ENCODE peak calls at places on chromosomes 6 and 20, in six cellular contexts. M is IMR-90, E is H9, F is H1, X is mesenchymal stem cell, L is neuronal stem cell. P is an unnamed sample.

GRCh38 chr6:7106752-7107577 is 796 bp upstream of the RREB1 start:
- DNase-seq in M (peak; percentile 16), E (peak; percentile 48), F (peak; percentile 70), X (no peak), L (no peak), P (peak; percentile 59)

GRCh38 chr6:33771342-33772113 is 17.4 kb downstream of the LEMD2 start:
- DNase-seq in M (peak; percentile 96), E (peak; percentile 92), F (peak; percentile 87), X (peak; percentile 96), L (peak; percentile 77), P (peak; percentile 87)

GRCh38 chr6:132282696-132283095 is 118.6 kb downstream of the MOXD1 start:
- DNase-seq in M (no peak), E (no peak), F (no peak), X (no peak), L (no peak), P (no peak)

GRCh38 chr20:38804682-38805501 is 605 bp upstream of the PPP1R16B start:
- DNase-seq in M (no peak), E (peak; percentile 66), F (no peak), X (no peak), L (peak; percentile 83), P (no peak)

GRCh38 chr6:168216139-168216538 is 103.4 kb downstream of the DACT2 start:
- DNase-seq in M (no peak), E (peak; percentile 55), F (no peak), X (no peak), L (peak; percentile 30), P (no peak)

GRCh38 chr20:19930461-19930860 is 86.7 kb upstream of the NAA20 start:
- DNase-seq in M (no peak), E (no peak), F (no peak), X (no peak), L (no peak), P (no peak)

GRCh38 chr6:56076033-56076432 is 171.3 kb downstream of the COL21A1 start:
- DNase-seq in M (no peak), E (no peak), F (no peak), X (no peak), L (no peak), P (peak; percentile 7)

GRCh38 chr6:20582586-20583446 is 48.6 kb downstream of the CDKAL1 start:
- DNase-seq in M (no peak), E (no peak), F (no peak), X (no peak), L (no peak), P (no peak)

GRCh38 chr6:36780517-36781210 is 58.6 kb downstream of the CPNE5 start:
- DNase-seq in M (no peak), E (no peak), F (no peak), X (no peak), L (no peak), P (no peak)

GRCh38 chr20:37406010-37406998 is 60.4 kb downstream of the SRC start:
- DNase-seq in M (peak; percentile 28), E (no peak), F (no peak), X (peak; percentile 21), L (no peak), P (peak; percentile 73)

GRCh38 chr6:111484655-111484974 is 1.6 kb upstream of the REV3L start:
- DNase-seq in M (peak; percentile 11), E (no peak), F (no peak), X (peak; percentile 30), L (no peak), P (no peak)

GRCh38 chr6:149140137-149140909 is 177.2 kb upstream of the TAB2 start:
- DNase-seq in M (no peak), E (no peak), F (no peak), X (no peak), L (no peak), P (peak; percentile 85)

GRCh38 chr6:42103218-42103617 is 39.2 kb downstream of the C6orf132 start:
- DNase-seq in M (no peak), E (no peak), F (no peak), X (no peak), L (no peak), P (no peak)

GRCh38 chr6:124677874-124678273 is 284.4 kb upstream of the RNF217 start:
- DNase-seq in M (no peak), E (no peak), F (no peak), X (no peak), L (no peak), P (no peak)

GRCh38 chr20:8246701-8247100 is 114.6 kb downstream of the PLCB1 start:
- DNase-seq in M (no peak), E (no peak), F (no peak), X (no peak), L (no peak), P (peak; percentile 77)

GRCh38 chr6:80939936-80940335 is 812.5 kb downstream of the TENT5A start:
- DNase-seq in M (no peak), E (no peak), F (no peak), X (peak; percentile 52), L (no peak), P (no peak)
- H3K14ac ChIP-seq in M (no peak overlapping the region), E (no peak overlapping the region), F (no peak overlapping the region), X (no peak overlapping the region), L (no peak overlapping the region), P (no peak overlapping the region)

DNA sequence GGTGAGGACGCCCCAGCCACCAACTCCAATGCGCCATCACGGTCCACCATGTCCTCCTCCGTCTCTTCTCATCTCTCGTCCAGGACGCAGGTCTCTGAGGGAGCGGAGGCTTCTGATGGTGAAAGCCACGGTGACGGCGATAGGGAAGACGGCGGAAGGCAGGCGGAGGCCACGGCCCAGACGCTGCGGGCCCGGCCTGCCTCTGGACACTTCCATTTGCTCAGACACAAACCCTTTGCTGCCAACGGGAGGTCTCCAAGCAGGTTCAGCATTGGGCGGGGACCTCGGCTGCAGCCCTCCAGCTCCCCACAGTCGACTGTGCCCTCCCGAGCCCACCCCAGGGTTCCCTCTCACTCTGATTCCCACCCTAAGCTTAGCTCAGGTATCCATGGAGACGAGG is 63.6 kb downstream of the FNDC1 start:
- DNase-seq in M (no peak), E (no peak), F (no peak), X (no peak), L (no peak), P (no peak)
- H3K14ac ChIP-seq in M (no peak overlapping the region), E (no peak overlapping the region), F (no peak overlapping the region), X (no peak overlapping the region), L (no peak overlapping the region), P (no peak overlapping the region)

GRCh38 chr20:52209154-52209571 is 17.6 kb upstream of the ZFP64 start:
- DNase-seq in M (no peak), E (peak; percentile 84), F (peak; percentile 65), X (no peak), L (no peak), P (no peak)

GRCh38 chr20:52210037-52210990 is 18.7 kb upstream of the ZFP64 start:
- DNase-seq in M (no peak), E (no peak), F (no peak), X (no peak), L (no peak), P (peak; percentile 88)

GRCh38 chr20:52217689-52218395 is 26.3 kb upstream of the ZFP64 start:
- DNase-seq in M (no peak), E (no peak), F (no peak), X (no peak), L (no peak), P (no peak)

GRCh38 chr20:52207020-52207810 is 15.6 kb upstream of the ZFP64 start:
- DNase-seq in M (no peak), E (no peak), F (no peak), X (no peak), L (no peak), P (no peak)

DNA sequence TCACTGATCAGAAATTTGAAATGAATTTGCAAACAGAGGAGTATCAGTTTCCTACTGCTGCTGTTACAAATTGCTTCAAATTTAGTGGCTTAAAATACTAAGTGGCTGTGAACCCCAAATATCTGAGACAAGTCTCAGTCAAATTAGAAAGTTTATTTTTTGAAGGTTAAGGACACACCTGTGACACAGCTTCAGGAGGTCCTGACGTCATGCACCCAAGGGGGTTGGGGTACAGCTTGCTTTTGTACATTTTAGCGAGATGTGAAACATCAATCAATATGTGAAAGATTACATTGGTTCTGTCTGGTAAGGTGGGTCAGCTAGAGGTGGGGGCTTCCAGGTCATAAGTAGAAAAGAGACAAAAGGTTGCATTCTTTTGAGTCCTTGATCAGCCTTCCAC is 21.4 kb upstream of the ZFP64 start:
- DNase-seq in M (no peak), E (no peak), F (no peak), X (no peak), L (no peak), P (no peak)
- H3K14ac ChIP-seq in M (no peak overlapping the region), E (no peak overlapping the region), F (no peak overlapping the region), X (no peak overlapping the region), L (no peak overlapping the region), P (no peak overlapping the region)

DNA sequence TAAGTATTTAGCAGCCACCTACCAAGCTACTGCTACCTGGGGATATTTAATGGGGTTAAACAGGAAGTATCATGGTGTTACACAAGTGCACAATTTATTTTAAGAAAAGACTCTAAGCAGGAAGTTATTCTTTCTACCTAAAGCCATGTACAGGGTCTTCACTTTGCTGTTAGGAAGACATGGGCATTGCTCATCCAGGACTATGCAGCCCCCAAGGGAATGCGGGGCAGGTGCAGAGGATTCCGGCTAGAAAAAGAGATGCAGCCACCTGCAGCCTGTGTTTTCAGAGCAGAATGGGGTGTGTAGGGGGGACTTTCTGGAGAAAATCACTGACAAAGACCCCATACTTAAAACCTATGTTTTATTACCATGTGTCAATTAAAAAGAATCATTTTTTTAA is 399.1 kb upstream of the NOX3 start:
- DNase-seq in M (no peak), E (no peak), F (no peak), X (no peak), L (no peak), P (no peak)
- H3K14ac ChIP-seq in M (no peak overlapping the region), E (no peak overlapping the region), F (no peak overlapping the region), X (no peak overlapping the region), L (no peak overlapping the region), P (no peak overlapping the region)

GRCh38 chr6:170082531-170083187 is 208.2 kb downstream of the DLL1 start:
- DNase-seq in M (no peak), E (peak; percentile 22), F (no peak), X (no peak), L (no peak), P (no peak)
- H3K14ac ChIP-seq in M (no peak overlapping the region), E (no peak overlapping the region), F (no peak overlapping the region), X (no peak overlapping the region), L (peak overlapping the region; percentile 11), P (no peak overlapping the region)